ENCODE peak calls at places on chromosomes 13 and 19, in five cellular contexts. C is ascending aorta; J is CD8-positive, alpha-beta T cell; M is SK-N-SH; A is stomach. E is an unnamed sample. For H3K9me3, the result is how much of the 10 kb centered on the place peaks cover.

GRCh38 chr19:44701228-44701627 is 2.3 kb downstream of the CEACAM16 start:
- DNase-seq in M (no peak), C (no peak), A (no peak), J (no peak), E (no peak)

GRCh38 chr19:19540707-19541515 is 2.8 kb downstream of the CILP2 start:
- DNase-seq in J (peak), A (peak), C (no peak), M (peak), E (no peak)

GRCh38 chr19:18321729-18322091 is 1.2 kb downstream of the LSM4 start:
- DNase-seq in C (no peak), A (no peak), M (peak), J (no peak), E (no peak)

GRCh38 chr13:50549221-50549942 is 294.1 kb downstream of the DLEU7 start:
- DNase-seq in A (no peak), M (no peak), C (no peak), J (no peak), E (no peak)

GRCh38 chr13:98225036-98225940 is 48.2 kb upstream of the RNF113B start:
- DNase-seq in M (no peak), C (no peak), J (no peak), A (no peak), E (no peak)

GRCh38 chr13:34189946-34190345 is 372.0 kb downstream of the RFC3 start:
- DNase-seq in A (no peak), J (no peak), M (no peak), C (no peak), E (no peak)

GRCh38 chr13:26500618-26501320 is 56.7 kb upstream of the WASF3 start:
- DNase-seq in C (no peak), A (no peak), J (no peak), M (no peak), E (no peak)

GRCh38 chr19:48644839-48645651 is 942 bp downstream of the CA11 start:
- DNase-seq in M (peak), A (peak), J (peak), C (no peak), E (peak)

GRCh38 chr19:39555883-39556282 is 15.9 kb upstream of the EID2 start:
- DNase-seq in A (no peak), J (no peak), M (no peak), C (no peak), E (no peak)

GRCh38 chr13:42280537-42280936 is 8.6 kb downstream of the AKAP11 start:
- DNase-seq in A (no peak), M (no peak), C (no peak), J (no peak), E (no peak)

GRCh38 chr13:46552302-46552680 is 679 bp upstream of the LRCH1 start:
- DNase-seq in C (no peak), J (no peak), A (peak), M (no peak), E (no peak)

GRCh38 chr13:99926014-99926731 is 45.4 kb downstream of the ZIC5 start:
- DNase-seq in M (peak), J (no peak), C (no peak), A (peak), E (no peak)

GRCh38 chr19:53388168-53388567 is 6.8 kb upstream of the ZNF765 start:
- DNase-seq in A (no peak), C (no peak), M (no peak), J (no peak), E (no peak)

GRCh38 chr19:19475845-19476828 is 39.2 kb downstream of the TSSK6 start:
- DNase-seq in J (no peak), M (no peak), C (no peak), A (no peak), E (no peak)

GRCh38 chr19:35689836-35690235 is 14.5 kb upstream of the ZBTB32 start:
- DNase-seq in J (no peak), M (no peak), C (no peak), A (no peak), E (no peak)

GRCh38 chr19:11868188-11868587 is 19.4 kb upstream of the ZNF69 start:
- DNase-seq in M (no peak), A (no peak), J (no peak), C (no peak), E (no peak)

GRCh38 chr19:48982280-48982679 is 10.8 kb downstream of the GYS1 start:
- DNase-seq in M (no peak), C (no peak), A (no peak), J (no peak), E (no peak)

GRCh38 chr13:94054159-94054558 is 425.3 kb downstream of the DCT start:
- DNase-seq in M (peak), C (no peak), A (no peak), J (no peak), E (no peak)

GRCh38 chr13:19586904-19587634 is 25.7 kb upstream of the TPTE2 start:
- DNase-seq in C (no peak), J (peak), M (peak), A (peak), E (peak)

GRCh38 chr13:48962281-48962680 is 13.4 kb upstream of the FNDC3A start:
- DNase-seq in A (no peak), J (no peak), C (no peak), M (no peak), E (no peak)

GRCh38 chr13:35530147-35530546 is 53.7 kb upstream of the MAB21L1 start:
- DNase-seq in A (no peak), C (no peak), J (no peak), M (peak), E (no peak)

GRCh38 chr19:6528544-6529121 is 2.2 kb upstream of the TNFSF9 start:
- DNase-seq in A (no peak), M (no peak), J (no peak), C (no peak), E (peak)

GRCh38 chr13:90091611-90092010 is 1255.9 kb upstream of the MIR17HG start:
- DNase-seq in A (no peak), J (no peak), C (no peak), M (no peak), E (no peak)

GRCh38 chr13:63403726-63404125 is 1988.1 kb upstream of the PCDH20 start:
- DNase-seq in M (no peak), C (no peak), J (no peak), A (no peak), E (no peak)

GRCh38 chr13:43686557-43686956 is 100.2 kb downstream of the ENOX1 start:
- DNase-seq in C (no peak), M (peak), A (no peak), J (no peak), E (peak)

GRCh38 chr13:95044452-95045205 is 256.6 kb downstream of the ABCC4 start:
- DNase-seq in A (no peak), J (no peak), C (no peak), M (no peak), E (no peak)

GRCh38 chr13:38730332-38730731 is 43.5 kb downstream of the FREM2 start:
- DNase-seq in C (no peak), M (no peak), J (no peak), A (no peak), E (no peak)

GRCh38 chr19:14165986-14166385 is 29.6 kb upstream of the ASF1B start:
- DNase-seq in C (no peak), M (peak), J (peak), A (no peak), E (no peak)

GRCh38 chr19:3768015-3768747 is 3.8 kb downstream of the RAX2 start:
- DNase-seq in A (no peak), M (no peak), C (no peak), J (no peak), E (no peak)

GRCh38 chr19:29714371-29714952 is 599 bp downstream of the C19orf12 start:
- DNase-seq in M (no peak), J (peak), C (no peak), A (no peak), E (no peak)

GRCh38 chr19:9156304-9156703 is 16.1 kb downstream of the ZNF317 start:
- DNase-seq in J (no peak), C (no peak), M (no peak), A (no peak), E (no peak)
- H3K9me3 ChIP-seq in J (under half), C (under half), M (under half), A (under half), E (under half)

DNA sequence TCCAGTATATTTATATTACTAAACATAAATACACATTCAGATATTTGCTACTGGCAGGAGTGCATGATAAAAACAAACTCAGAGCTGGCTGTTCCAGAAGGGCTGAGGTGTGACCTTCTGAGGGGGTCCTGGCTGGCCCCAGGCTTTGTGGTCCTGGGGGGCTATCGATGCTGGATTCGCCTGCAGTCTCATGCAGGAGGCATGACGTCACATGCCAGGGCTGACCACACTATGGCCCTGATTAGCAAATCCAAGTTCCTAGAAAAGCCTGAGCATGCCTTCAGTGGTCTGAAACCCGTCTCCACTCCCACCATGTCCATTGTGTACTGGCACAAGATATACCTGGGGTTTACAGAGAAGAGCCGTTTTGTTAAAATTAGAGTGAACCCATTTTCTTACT is 97.9 kb downstream of the KL start:
- DNase-seq in A (no peak), J (no peak), M (no peak), C (no peak), E (no peak)
- H3K27ac ChIP-seq in A (peak), J (no peak), M (no peak), C (no peak), E (no peak)

GRCh38 chr19:58217607-58218391 is 10.9 kb upstream of the ZNF544 start:
- DNase-seq in J (no peak), M (no peak), A (no peak), C (no peak), E (no peak)

GRCh38 chr19:58218899-58219298 is 9.8 kb upstream of the ZNF544 start:
- DNase-seq in J (peak), A (no peak), M (peak), C (no peak), E (no peak)

GRCh38 chr19:58213075-58213369 is 15.7 kb upstream of the ZNF544 start:
- DNase-seq in M (no peak), J (no peak), A (no peak), C (no peak), E (no peak)

GRCh38 chr19:58212336-58213074 is 16.2 kb upstream of the ZNF544 start:
- DNase-seq in C (no peak), J (no peak), M (no peak), A (no peak), E (no peak)

GRCh38 chr19:58217069-58217481 is 11.6 kb upstream of the ZNF544 start:
- DNase-seq in A (no peak), J (no peak), M (no peak), C (no peak), E (no peak)
- H3K9me3 ChIP-seq in A (half or more), J (half or more), M (under half), C (half or more), E (half or more)

GRCh38 chr13:113225515-113225914 is 16.1 kb downstream of the CUL4A start:
- DNase-seq in M (no peak), C (no peak), A (no peak), J (no peak), E (no peak)
- H3K27ac ChIP-seq in M (no peak), C (no peak), A (no peak), J (no peak), E (no peak)

DNA sequence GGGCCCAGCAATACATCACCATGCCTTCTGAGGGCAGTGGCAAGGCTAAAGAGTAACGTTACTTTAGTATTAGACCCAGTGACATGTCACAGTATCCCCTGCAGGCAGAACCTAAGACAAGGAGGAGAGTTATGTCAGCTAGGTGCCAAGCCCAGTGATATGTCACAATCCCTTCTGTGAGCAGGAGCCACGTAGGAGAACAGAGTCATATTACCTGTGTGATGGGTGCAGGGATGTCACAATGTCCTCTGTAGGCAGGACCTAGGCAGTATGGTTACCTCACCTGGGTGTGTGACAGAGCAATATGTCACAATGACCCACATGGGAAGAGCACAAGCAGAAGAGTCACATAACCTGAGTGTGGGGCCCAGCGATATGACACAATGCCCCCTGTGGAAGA is 121.8 kb downstream of the ZNF675 start:
- DNase-seq in J (no peak), A (no peak), M (no peak), C (no peak), E (no peak)
- H3K9me3 ChIP-seq in J (under half), A (under half), M (under half), C (under half), E (under half)